ENCODE peak calls at places on chromosomes 13 and 19, in four cellular contexts. B, V, J and P are unnamed samples.

GRCh38 chr19:2096543-2097329 is at the start of gene IZUMO4:
- DNase-seq in B (peak), V (peak), J (peak), P (peak)

GRCh38 chr13:112879283-112879833 is 89.7 kb upstream of the MCF2L start:
- DNase-seq in B (no peak), V (no peak), J (no peak), P (no peak)

GRCh38 chr13:99390601-99391000 is 83.4 kb upstream of the GPR183 start:
- DNase-seq in B (no peak), V (no peak), J (no peak), P (no peak)

GRCh38 chr19:55115446-55116065 is 1.9 kb downstream of the PPP1R12C start:
- DNase-seq in B (no peak), V (no peak), J (peak), P (no peak)

GRCh38 chr13:51803422-51804294 is at the start of gene DHRS12:
- DNase-seq in B (no peak), V (peak), J (peak), P (peak)

GRCh38 chr13:99341969-99342722 is 34.9 kb upstream of the GPR183 start:
- DNase-seq in B (no peak), V (no peak), J (no peak), P (no peak)

GRCh38 chr13:89688908-89689307 is 1658.6 kb upstream of the MIR17HG start:
- DNase-seq in B (no peak), V (no peak), J (no peak), P (no peak)

GRCh38 chr13:105213512-105213911 is 1322.0 kb downstream of the EFNB2 start:
- DNase-seq in B (no peak), V (no peak), J (no peak), P (no peak)

GRCh38 chr19:48397636-48398328 is 4.3 kb downstream of the GRIN2D start:
- DNase-seq in B (no peak), V (no peak), J (no peak), P (no peak)

GRCh38 chr13:85816413-85816812 is 17.2 kb upstream of the SLITRK6 start:
- DNase-seq in B (no peak), V (no peak), J (no peak), P (no peak)

GRCh38 chr13:77620138-77620537 is 77.3 kb upstream of the SLAIN1 start:
- DNase-seq in B (no peak), V (no peak), J (no peak), P (no peak)

GRCh38 chr19:11169896-11170678 is 14.5 kb upstream of the SPC24 start:
- DNase-seq in B (no peak), V (no peak), J (no peak), P (no peak)

GRCh38 chr19:53903055-53903680 is 5.9 kb upstream of the CACNG7 start:
- DNase-seq in B (no peak), V (peak), J (peak), P (no peak)

GRCh38 chr13:69306766-69307165 is 800.9 kb upstream of the ATXN8OS start:
- DNase-seq in B (no peak), V (no peak), J (no peak), P (no peak)

GRCh38 chr19:36330226-36330625 is 48.8 kb downstream of the ZFP14 start:
- DNase-seq in B (no peak), V (no peak), J (no peak), P (no peak)

GRCh38 chr13:48194392-48194754 is 38.6 kb upstream of the ITM2B start:
- DNase-seq in B (no peak), V (no peak), J (no peak), P (no peak)

GRCh38 chr19:1182068-1182467 is 8.0 kb upstream of the SBNO2 start:
- DNase-seq in B (no peak), V (no peak), J (no peak), P (no peak)

GRCh38 chr19:37931941-37932655 is 25.1 kb downstream of the SIPA1L3 start:
- DNase-seq in B (peak), V (peak), J (no peak), P (peak)

DNA sequence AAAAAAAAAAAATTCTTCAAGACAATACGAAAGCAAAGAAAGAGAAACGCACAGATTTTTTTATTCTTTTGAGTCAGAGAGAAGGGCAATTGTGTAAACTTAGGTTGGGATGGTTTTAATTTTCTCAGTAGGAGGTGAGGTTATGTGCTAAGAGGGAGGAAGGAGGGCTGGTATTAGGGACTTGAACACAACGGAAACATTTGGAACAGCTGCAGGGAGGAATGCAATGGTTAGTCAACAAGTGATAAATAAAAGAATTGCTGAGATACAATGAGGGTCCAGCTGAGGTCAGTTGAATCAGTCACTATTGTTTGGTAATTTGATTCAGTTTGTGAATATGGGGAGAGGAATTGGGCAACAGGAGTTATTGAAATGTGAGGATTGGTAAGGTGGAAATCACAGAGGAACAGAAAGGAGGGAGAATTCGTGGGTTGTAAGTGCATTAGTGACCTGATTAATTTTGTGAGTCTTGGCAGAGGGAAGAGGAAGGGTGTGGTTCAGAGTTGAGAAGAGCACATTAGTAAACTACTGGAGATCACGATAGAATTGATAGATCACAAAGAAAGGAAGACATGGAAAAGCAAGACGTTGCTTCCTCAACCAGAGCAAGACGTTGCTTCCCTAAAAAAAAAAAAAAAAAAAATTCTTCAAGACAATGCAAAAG is 499.5 kb upstream of the SPRY2 start:
- DNase-seq in B (no peak), V (no peak), J (no peak), P (no peak)
- TF ChIP-seq TCF7L2 in B (no peak), V (no peak), J (no peak), P (no peak)

GRCh38 chr13:21637296-21637695 is 33.3 kb upstream of the MICU2 start:
- DNase-seq in B (no peak), V (peak), J (peak), P (peak)
- TF ChIP-seq TCF7L2 in B (no peak), V (no peak), J (no peak), P (peak)

GRCh38 chr13:114104626-114105350 is 27.6 kb downstream of the RASA3 start:
- DNase-seq in B (no peak), V (no peak), J (no peak), P (no peak)
- TF ChIP-seq TCF7L2 in B (no peak), V (no peak), J (no peak), P (no peak)

GRCh38 chr13:24821207-24821606 is 57.2 kb downstream of the RNF17 start:
- DNase-seq in B (no peak), V (no peak), J (no peak), P (no peak)
- TF ChIP-seq TCF7L2 in B (no peak), V (no peak), J (no peak), P (no peak)